ENCODE peak calls at places on chromosomes 5 and 9, in ten cellular contexts. One of them, this sample, is unnamed.

GRCh38 chr9:72352911-72353388 is 12.1 kb downstream of the ZFAND5 start:
- DNase-seq in NCI-H2081 treated with DMSO at 0.1 percent for 48 hours: no peak
- DNase-seq in H9: no peak
- DNase-seq in cardiac fibroblast: peak; percentile 40
- DNase-seq in NCI-H1092 treated with DMSO at 0.1 percent for 48 hours: no peak
- DNase-seq in Daoy: no peak
- DNase-seq in hippocampal formation: no peak
- DNase-seq in retinal pigment epithelial cell: no peak
- DNase-seq in heart left ventricle: no peak
- DNase-seq in activated CD8-positive, alpha-beta T cell treated with anti-CD3 and anti-CD28 coated beads, Interleukin-2, amount 10 ng/mL, durations not matched to agents 7 days and 5 days: no peak
- DNase-seq in this sample: no peak

GRCh38 chr5:172641359-172642045 is 439 bp downstream of the NEURL1B start:
- DNase-seq in NCI-H2081 treated with DMSO at 0.1 percent for 48 hours: no peak
- DNase-seq in H9: no peak
- DNase-seq in cardiac fibroblast: no peak
- DNase-seq in NCI-H1092 treated with DMSO at 0.1 percent for 48 hours: peak; percentile 29
- DNase-seq in Daoy: peak; percentile 35
- DNase-seq in hippocampal formation: no peak
- DNase-seq in retinal pigment epithelial cell: no peak
- DNase-seq in heart left ventricle: no peak
- DNase-seq in activated CD8-positive, alpha-beta T cell treated with anti-CD3 and anti-CD28 coated beads, Interleukin-2, amount 10 ng/mL, durations not matched to agents 7 days and 5 days: peak; percentile 31
- DNase-seq in this sample: no peak

GRCh38 chr5:146553446-146553845 is 37.5 kb upstream of the GPR151 start:
- DNase-seq in NCI-H2081 treated with DMSO at 0.1 percent for 48 hours: no peak
- DNase-seq in H9: no peak
- DNase-seq in cardiac fibroblast: no peak
- DNase-seq in NCI-H1092 treated with DMSO at 0.1 percent for 48 hours: no peak
- DNase-seq in Daoy: no peak
- DNase-seq in hippocampal formation: no peak
- DNase-seq in retinal pigment epithelial cell: no peak
- DNase-seq in heart left ventricle: no peak
- DNase-seq in activated CD8-positive, alpha-beta T cell treated with anti-CD3 and anti-CD28 coated beads, Interleukin-2, amount 10 ng/mL, durations not matched to agents 7 days and 5 days: no peak
- DNase-seq in this sample: no peak

GRCh38 chr5:59757442-59757841 is 136.1 kb downstream of the PDE4D start:
- DNase-seq in NCI-H2081 treated with DMSO at 0.1 percent for 48 hours: no peak
- DNase-seq in H9: no peak
- DNase-seq in cardiac fibroblast: peak; percentile 38
- DNase-seq in NCI-H1092 treated with DMSO at 0.1 percent for 48 hours: no peak
- DNase-seq in Daoy: peak; percentile 67
- DNase-seq in hippocampal formation: no peak
- DNase-seq in retinal pigment epithelial cell: no peak
- DNase-seq in heart left ventricle: no peak
- DNase-seq in activated CD8-positive, alpha-beta T cell treated with anti-CD3 and anti-CD28 coated beads, Interleukin-2, amount 10 ng/mL, durations not matched to agents 7 days and 5 days: no peak
- DNase-seq in this sample: no peak

GRCh38 chr9:134536931-134537330 is 104.7 kb upstream of the COL5A1 start:
- DNase-seq in NCI-H2081 treated with DMSO at 0.1 percent for 48 hours: no peak
- DNase-seq in H9: no peak
- DNase-seq in cardiac fibroblast: no peak
- DNase-seq in NCI-H1092 treated with DMSO at 0.1 percent for 48 hours: no peak
- DNase-seq in Daoy: no peak
- DNase-seq in hippocampal formation: no peak
- DNase-seq in retinal pigment epithelial cell: no peak
- DNase-seq in heart left ventricle: no peak
- DNase-seq in activated CD8-positive, alpha-beta T cell treated with anti-CD3 and anti-CD28 coated beads, Interleukin-2, amount 10 ng/mL, durations not matched to agents 7 days and 5 days: no peak
- DNase-seq in this sample: no peak

GRCh38 chr5:88881566-88881965 is 1.4 kb downstream of the MEF2C start:
- DNase-seq in NCI-H2081 treated with DMSO at 0.1 percent for 48 hours: no peak
- DNase-seq in H9: no peak
- DNase-seq in cardiac fibroblast: peak; percentile 58
- DNase-seq in NCI-H1092 treated with DMSO at 0.1 percent for 48 hours: no peak
- DNase-seq in Daoy: no peak
- DNase-seq in hippocampal formation: no peak
- DNase-seq in retinal pigment epithelial cell: no peak
- DNase-seq in heart left ventricle: peak; percentile 37
- DNase-seq in activated CD8-positive, alpha-beta T cell treated with anti-CD3 and anti-CD28 coated beads, Interleukin-2, amount 10 ng/mL, durations not matched to agents 7 days and 5 days: no peak
- DNase-seq in this sample: no peak

GRCh38 chr5:91179018-91179417 is 204.1 kb downstream of the ARRDC3 start:
- DNase-seq in NCI-H2081 treated with DMSO at 0.1 percent for 48 hours: no peak
- DNase-seq in H9: no peak
- DNase-seq in cardiac fibroblast: peak; percentile 39
- DNase-seq in NCI-H1092 treated with DMSO at 0.1 percent for 48 hours: no peak
- DNase-seq in Daoy: no peak
- DNase-seq in hippocampal formation: no peak
- DNase-seq in retinal pigment epithelial cell: no peak
- DNase-seq in heart left ventricle: no peak
- DNase-seq in activated CD8-positive, alpha-beta T cell treated with anti-CD3 and anti-CD28 coated beads, Interleukin-2, amount 10 ng/mL, durations not matched to agents 7 days and 5 days: no peak
- DNase-seq in this sample: no peak

GRCh38 chr5:27497491-27497890 is 459.1 kb upstream of the CDH9 start:
- DNase-seq in NCI-H2081 treated with DMSO at 0.1 percent for 48 hours: no peak
- DNase-seq in H9: no peak
- DNase-seq in cardiac fibroblast: no peak
- DNase-seq in NCI-H1092 treated with DMSO at 0.1 percent for 48 hours: no peak
- DNase-seq in Daoy: no peak
- DNase-seq in hippocampal formation: no peak
- DNase-seq in retinal pigment epithelial cell: no peak
- DNase-seq in heart left ventricle: no peak
- DNase-seq in activated CD8-positive, alpha-beta T cell treated with anti-CD3 and anti-CD28 coated beads, Interleukin-2, amount 10 ng/mL, durations not matched to agents 7 days and 5 days: no peak
- DNase-seq in this sample: no peak

GRCh38 chr5:136750507-136750906 is 385.2 kb upstream of the TRPC7 start:
- DNase-seq in NCI-H2081 treated with DMSO at 0.1 percent for 48 hours: no peak
- DNase-seq in H9: no peak
- DNase-seq in cardiac fibroblast: no peak
- DNase-seq in NCI-H1092 treated with DMSO at 0.1 percent for 48 hours: no peak
- DNase-seq in Daoy: peak; percentile 52
- DNase-seq in hippocampal formation: no peak
- DNase-seq in retinal pigment epithelial cell: no peak
- DNase-seq in heart left ventricle: no peak
- DNase-seq in activated CD8-positive, alpha-beta T cell treated with anti-CD3 and anti-CD28 coated beads, Interleukin-2, amount 10 ng/mL, durations not matched to agents 7 days and 5 days: no peak
- DNase-seq in this sample: no peak

GRCh38 chr5:93967923-93968322 is 226.5 kb upstream of the POU5F2 start:
- DNase-seq in NCI-H2081 treated with DMSO at 0.1 percent for 48 hours: no peak
- DNase-seq in H9: no peak
- DNase-seq in cardiac fibroblast: no peak
- DNase-seq in NCI-H1092 treated with DMSO at 0.1 percent for 48 hours: peak; percentile 41
- DNase-seq in Daoy: no peak
- DNase-seq in hippocampal formation: no peak
- DNase-seq in retinal pigment epithelial cell: no peak
- DNase-seq in heart left ventricle: no peak
- DNase-seq in activated CD8-positive, alpha-beta T cell treated with anti-CD3 and anti-CD28 coated beads, Interleukin-2, amount 10 ng/mL, durations not matched to agents 7 days and 5 days: no peak
- DNase-seq in this sample: no peak

GRCh38 chr9:127776919-127777280 is 1.6 kb downstream of the SH2D3C start:
- DNase-seq in NCI-H2081 treated with DMSO at 0.1 percent for 48 hours: no peak
- DNase-seq in H9: no peak
- DNase-seq in cardiac fibroblast: no peak
- DNase-seq in NCI-H1092 treated with DMSO at 0.1 percent for 48 hours: no peak
- DNase-seq in Daoy: no peak
- DNase-seq in hippocampal formation: no peak
- DNase-seq in retinal pigment epithelial cell: no peak
- DNase-seq in heart left ventricle: no peak
- DNase-seq in activated CD8-positive, alpha-beta T cell treated with anti-CD3 and anti-CD28 coated beads, Interleukin-2, amount 10 ng/mL, durations not matched to agents 7 days and 5 days: peak; percentile 42
- DNase-seq in this sample: peak; percentile 76

GRCh38 chr5:1747803-1748085 is 51.9 kb downstream of the MRPL36 start:
- DNase-seq in NCI-H2081 treated with DMSO at 0.1 percent for 48 hours: no peak
- DNase-seq in H9: no peak
- DNase-seq in cardiac fibroblast: no peak
- DNase-seq in NCI-H1092 treated with DMSO at 0.1 percent for 48 hours: no peak
- DNase-seq in Daoy: no peak
- DNase-seq in hippocampal formation: no peak
- DNase-seq in retinal pigment epithelial cell: no peak
- DNase-seq in heart left ventricle: no peak
- DNase-seq in activated CD8-positive, alpha-beta T cell treated with anti-CD3 and anti-CD28 coated beads, Interleukin-2, amount 10 ng/mL, durations not matched to agents 7 days and 5 days: no peak
- DNase-seq in this sample: no peak

GRCh38 chr5:88172847-88173758 is 95.5 kb downstream of the TMEM161B start:
- DNase-seq in NCI-H2081 treated with DMSO at 0.1 percent for 48 hours: no peak
- DNase-seq in H9: peak; percentile 65
- DNase-seq in cardiac fibroblast: no peak
- DNase-seq in NCI-H1092 treated with DMSO at 0.1 percent for 48 hours: no peak
- DNase-seq in Daoy: peak; percentile 12
- DNase-seq in hippocampal formation: no peak
- DNase-seq in retinal pigment epithelial cell: no peak
- DNase-seq in heart left ventricle: no peak
- DNase-seq in activated CD8-positive, alpha-beta T cell treated with anti-CD3 and anti-CD28 coated beads, Interleukin-2, amount 10 ng/mL, durations not matched to agents 7 days and 5 days: no peak
- DNase-seq in this sample: no peak

This sample was measured in activated CD4-positive, alpha-beta T cell treated with anti-CD3 and anti-CD28 coated beads, Interleukin-2, amount 10 ng/mL, durations not matched to agents 24 days and 14 days.